ENCODE peak calls at places on chromosomes 3 and 15, in ten cellular contexts. One of them, this sample, is unnamed.
A peak's percentile ranks its signal among the peaks of the same experiment; 100 is the strongest.

GRCh38 chr15:48507416-48508065 is 138.0 kb downstream of the FBN1 start:
- DNase-seq in activated CD4-positive, alpha-beta T cell treated with anti-CD3 and anti-CD28 coated beads, Interleukin-2, amount 10 ng/mL, durations not matched to agents 7 days and 5 days: peak; percentile 15
- DNase-seq in effector memory CD4-positive, alpha-beta T cell: no peak
- DNase-seq in HFFc6: peak; percentile 55
- DNase-seq in fibroblast of pulmonary artery: peak; percentile 85
- DNase-seq in brain microvascular endothelial cell: peak; percentile 57
- DNase-seq in NCI-H2029 treated with DMSO at 0.1 percent for 48 hours: no peak
- DNase-seq in germinal center: peak; percentile 28
- DNase-seq in T-helper 9 cell: no peak
- DNase-seq in stimulated activated CD4-positive, alpha-beta T cell treated with anti-CD3 and anti-CD28 coated beads, Interleukin-15, amount 100 ng/mL, for 1 hour: no peak
- DNase-seq in this sample: peak; percentile 21

GRCh38 chr3:112341386-112341785 is 8.4 kb downstream of the CD200 start:
- DNase-seq in activated CD4-positive, alpha-beta T cell treated with anti-CD3 and anti-CD28 coated beads, Interleukin-2, amount 10 ng/mL, durations not matched to agents 7 days and 5 days: no peak
- DNase-seq in effector memory CD4-positive, alpha-beta T cell: no peak
- DNase-seq in HFFc6: no peak
- DNase-seq in fibroblast of pulmonary artery: no peak
- DNase-seq in brain microvascular endothelial cell: no peak
- DNase-seq in NCI-H2029 treated with DMSO at 0.1 percent for 48 hours: no peak
- DNase-seq in germinal center: no peak
- DNase-seq in T-helper 9 cell: no peak
- DNase-seq in stimulated activated CD4-positive, alpha-beta T cell treated with anti-CD3 and anti-CD28 coated beads, Interleukin-15, amount 100 ng/mL, for 1 hour: no peak
- DNase-seq in this sample: no peak

GRCh38 chr3:27293954-27294353 is 75.2 kb downstream of the NEK10 start:
- DNase-seq in activated CD4-positive, alpha-beta T cell treated with anti-CD3 and anti-CD28 coated beads, Interleukin-2, amount 10 ng/mL, durations not matched to agents 7 days and 5 days: no peak
- DNase-seq in effector memory CD4-positive, alpha-beta T cell: no peak
- DNase-seq in HFFc6: no peak
- DNase-seq in fibroblast of pulmonary artery: no peak
- DNase-seq in brain microvascular endothelial cell: no peak
- DNase-seq in NCI-H2029 treated with DMSO at 0.1 percent for 48 hours: no peak
- DNase-seq in germinal center: no peak
- DNase-seq in T-helper 9 cell: no peak
- DNase-seq in stimulated activated CD4-positive, alpha-beta T cell treated with anti-CD3 and anti-CD28 coated beads, Interleukin-15, amount 100 ng/mL, for 1 hour: no peak
- DNase-seq in this sample: no peak

GRCh38 chr3:46082021-46082420 is 54.7 kb upstream of the XCR1 start:
- DNase-seq in activated CD4-positive, alpha-beta T cell treated with anti-CD3 and anti-CD28 coated beads, Interleukin-2, amount 10 ng/mL, durations not matched to agents 7 days and 5 days: no peak
- DNase-seq in effector memory CD4-positive, alpha-beta T cell: no peak
- DNase-seq in HFFc6: no peak
- DNase-seq in fibroblast of pulmonary artery: no peak
- DNase-seq in brain microvascular endothelial cell: no peak
- DNase-seq in NCI-H2029 treated with DMSO at 0.1 percent for 48 hours: no peak
- DNase-seq in germinal center: no peak
- DNase-seq in T-helper 9 cell: no peak
- DNase-seq in stimulated activated CD4-positive, alpha-beta T cell treated with anti-CD3 and anti-CD28 coated beads, Interleukin-15, amount 100 ng/mL, for 1 hour: no peak
- DNase-seq in this sample: no peak

GRCh38 chr15:45200799-45201556 is 13.2 kb upstream of the SHF start:
- DNase-seq in activated CD4-positive, alpha-beta T cell treated with anti-CD3 and anti-CD28 coated beads, Interleukin-2, amount 10 ng/mL, durations not matched to agents 7 days and 5 days: peak; percentile 69
- DNase-seq in effector memory CD4-positive, alpha-beta T cell: peak; percentile 62
- DNase-seq in HFFc6: peak; percentile 87
- DNase-seq in fibroblast of pulmonary artery: peak; percentile 84
- DNase-seq in brain microvascular endothelial cell: peak; percentile 89
- DNase-seq in NCI-H2029 treated with DMSO at 0.1 percent for 48 hours: peak; percentile 44
- DNase-seq in germinal center: no peak
- DNase-seq in T-helper 9 cell: peak; percentile 56
- DNase-seq in stimulated activated CD4-positive, alpha-beta T cell treated with anti-CD3 and anti-CD28 coated beads, Interleukin-15, amount 100 ng/mL, for 1 hour: peak; percentile 76
- DNase-seq in this sample: peak; percentile 31

GRCh38 chr3:57446318-57446841 is 97.8 kb downstream of the DNAH12 start:
- DNase-seq in activated CD4-positive, alpha-beta T cell treated with anti-CD3 and anti-CD28 coated beads, Interleukin-2, amount 10 ng/mL, durations not matched to agents 7 days and 5 days: no peak
- DNase-seq in effector memory CD4-positive, alpha-beta T cell: no peak
- DNase-seq in HFFc6: no peak
- DNase-seq in fibroblast of pulmonary artery: peak; percentile 27
- DNase-seq in brain microvascular endothelial cell: peak; percentile 12
- DNase-seq in NCI-H2029 treated with DMSO at 0.1 percent for 48 hours: no peak
- DNase-seq in germinal center: no peak
- DNase-seq in T-helper 9 cell: no peak
- DNase-seq in stimulated activated CD4-positive, alpha-beta T cell treated with anti-CD3 and anti-CD28 coated beads, Interleukin-15, amount 100 ng/mL, for 1 hour: no peak
- DNase-seq in this sample: no peak

GRCh38 chr3:59286791-59287531 is 237.1 kb upstream of the CFAP20DC start:
- DNase-seq in activated CD4-positive, alpha-beta T cell treated with anti-CD3 and anti-CD28 coated beads, Interleukin-2, amount 10 ng/mL, durations not matched to agents 7 days and 5 days: peak; percentile 14
- DNase-seq in effector memory CD4-positive, alpha-beta T cell: no peak
- DNase-seq in HFFc6: no peak
- DNase-seq in fibroblast of pulmonary artery: no peak
- DNase-seq in brain microvascular endothelial cell: peak; percentile 18
- DNase-seq in NCI-H2029 treated with DMSO at 0.1 percent for 48 hours: no peak
- DNase-seq in germinal center: no peak
- DNase-seq in T-helper 9 cell: no peak
- DNase-seq in stimulated activated CD4-positive, alpha-beta T cell treated with anti-CD3 and anti-CD28 coated beads, Interleukin-15, amount 100 ng/mL, for 1 hour: no peak
- DNase-seq in this sample: peak; percentile 8

GRCh38 chr3:129345971-129346370 is 67.3 kb downstream of the HMCES start:
- DNase-seq in activated CD4-positive, alpha-beta T cell treated with anti-CD3 and anti-CD28 coated beads, Interleukin-2, amount 10 ng/mL, durations not matched to agents 7 days and 5 days: no peak
- DNase-seq in effector memory CD4-positive, alpha-beta T cell: no peak
- DNase-seq in HFFc6: no peak
- DNase-seq in fibroblast of pulmonary artery: peak; percentile 15
- DNase-seq in brain microvascular endothelial cell: no peak
- DNase-seq in NCI-H2029 treated with DMSO at 0.1 percent for 48 hours: no peak
- DNase-seq in germinal center: no peak
- DNase-seq in T-helper 9 cell: no peak
- DNase-seq in stimulated activated CD4-positive, alpha-beta T cell treated with anti-CD3 and anti-CD28 coated beads, Interleukin-15, amount 100 ng/mL, for 1 hour: no peak
- DNase-seq in this sample: no peak

GRCh38 chr3:44012146-44012899 is 229.4 kb upstream of the TOPAZ1 start:
- DNase-seq in activated CD4-positive, alpha-beta T cell treated with anti-CD3 and anti-CD28 coated beads, Interleukin-2, amount 10 ng/mL, durations not matched to agents 7 days and 5 days: no peak
- DNase-seq in effector memory CD4-positive, alpha-beta T cell: no peak
- DNase-seq in HFFc6: no peak
- DNase-seq in fibroblast of pulmonary artery: no peak
- DNase-seq in brain microvascular endothelial cell: no peak
- DNase-seq in NCI-H2029 treated with DMSO at 0.1 percent for 48 hours: no peak
- DNase-seq in germinal center: no peak
- DNase-seq in T-helper 9 cell: no peak
- DNase-seq in stimulated activated CD4-positive, alpha-beta T cell treated with anti-CD3 and anti-CD28 coated beads, Interleukin-15, amount 100 ng/mL, for 1 hour: no peak
- DNase-seq in this sample: no peak

GRCh38 chr3:195258449-195259145 is 12.4 kb downstream of the XXYLT1 start:
- DNase-seq in activated CD4-positive, alpha-beta T cell treated with anti-CD3 and anti-CD28 coated beads, Interleukin-2, amount 10 ng/mL, durations not matched to agents 7 days and 5 days: no peak
- DNase-seq in effector memory CD4-positive, alpha-beta T cell: no peak
- DNase-seq in HFFc6: no peak
- DNase-seq in fibroblast of pulmonary artery: no peak
- DNase-seq in brain microvascular endothelial cell: no peak
- DNase-seq in NCI-H2029 treated with DMSO at 0.1 percent for 48 hours: no peak
- DNase-seq in germinal center: no peak
- DNase-seq in T-helper 9 cell: no peak
- DNase-seq in stimulated activated CD4-positive, alpha-beta T cell treated with anti-CD3 and anti-CD28 coated beads, Interleukin-15, amount 100 ng/mL, for 1 hour: no peak
- DNase-seq in this sample: peak; percentile 70

GRCh38 chr3:17985658-17986392 is 243.4 kb upstream of the TBC1D5 start:
- DNase-seq in activated CD4-positive, alpha-beta T cell treated with anti-CD3 and anti-CD28 coated beads, Interleukin-2, amount 10 ng/mL, durations not matched to agents 7 days and 5 days: no peak
- DNase-seq in effector memory CD4-positive, alpha-beta T cell: no peak
- DNase-seq in HFFc6: no peak
- DNase-seq in fibroblast of pulmonary artery: no peak
- DNase-seq in brain microvascular endothelial cell: no peak
- DNase-seq in NCI-H2029 treated with DMSO at 0.1 percent for 48 hours: no peak
- DNase-seq in germinal center: no peak
- DNase-seq in T-helper 9 cell: no peak
- DNase-seq in stimulated activated CD4-positive, alpha-beta T cell treated with anti-CD3 and anti-CD28 coated beads, Interleukin-15, amount 100 ng/mL, for 1 hour: no peak
- DNase-seq in this sample: no peak

GRCh38 chr3:73868688-73869315 is 244.1 kb upstream of the PDZRN3 start:
- DNase-seq in activated CD4-positive, alpha-beta T cell treated with anti-CD3 and anti-CD28 coated beads, Interleukin-2, amount 10 ng/mL, durations not matched to agents 7 days and 5 days: no peak
- DNase-seq in effector memory CD4-positive, alpha-beta T cell: no peak
- DNase-seq in HFFc6: peak; percentile 42
- DNase-seq in fibroblast of pulmonary artery: peak; percentile 57
- DNase-seq in brain microvascular endothelial cell: peak; percentile 22
- DNase-seq in NCI-H2029 treated with DMSO at 0.1 percent for 48 hours: no peak
- DNase-seq in germinal center: no peak
- DNase-seq in T-helper 9 cell: no peak
- DNase-seq in stimulated activated CD4-positive, alpha-beta T cell treated with anti-CD3 and anti-CD28 coated beads, Interleukin-15, amount 100 ng/mL, for 1 hour: no peak
- DNase-seq in this sample: no peak